ENCODE peak calls at places on chromosomes 4 and X, in seven cellular contexts. H is CD8-positive, alpha-beta T cell; G is brain microvascular endothelial cell; Q is B cell; P is cardiac muscle cell; X is heart right ventricle; Z is GM23338. J is an unnamed sample.

GRCh38 chr4:55941881-55942280 is 6.9 kb upstream of the CEP135 start:
- DNase-seq in H (no peak), G (no peak), Q (no peak), P (no peak), X (no peak), Z (no peak), J (no peak)

GRCh38 chr4:11813951-11814446 is 385.3 kb upstream of the HS3ST1 start:
- DNase-seq in H (no peak), G (no peak), Q (no peak), P (no peak), X (no peak), Z (no peak), J (no peak)

GRCh38 chrX:76643590-76643989 is 216.1 kb downstream of the MAGEE1 start:
- DNase-seq in H (no peak), G (no peak), Q (no peak), P (no peak), X (no peak), Z (no peak), J (no peak)

GRCh38 chr4:1514612-1515011 is 108.4 kb upstream of the NKX1-1 start:
- DNase-seq in H (no peak), G (no peak), Q (no peak), P (no peak), X (no peak), Z (no peak), J (no peak)

GRCh38 chrX:15475021-15475420 is 18.1 kb downstream of the PIR start:
- DNase-seq in H (no peak), G (no peak), Q (no peak), P (peak), X (no peak), Z (no peak), J (no peak)

GRCh38 chrX:123454712-123455431 is 270.8 kb downstream of the GRIA3 start:
- DNase-seq in H (no peak), G (no peak), Q (no peak), P (no peak), X (no peak), Z (no peak), J (no peak)

GRCh38 chrX:115357316-115357715 is 67.8 kb downstream of the LUZP4 start:
- DNase-seq in H (no peak), G (no peak), Q (no peak), P (no peak), X (no peak), Z (no peak), J (no peak)

GRCh38 chr4:34105311-34105710 is 2139.0 kb downstream of the ARAP2 start:
- DNase-seq in H (no peak), G (no peak), Q (no peak), P (peak), X (no peak), Z (no peak), J (no peak)

DNA sequence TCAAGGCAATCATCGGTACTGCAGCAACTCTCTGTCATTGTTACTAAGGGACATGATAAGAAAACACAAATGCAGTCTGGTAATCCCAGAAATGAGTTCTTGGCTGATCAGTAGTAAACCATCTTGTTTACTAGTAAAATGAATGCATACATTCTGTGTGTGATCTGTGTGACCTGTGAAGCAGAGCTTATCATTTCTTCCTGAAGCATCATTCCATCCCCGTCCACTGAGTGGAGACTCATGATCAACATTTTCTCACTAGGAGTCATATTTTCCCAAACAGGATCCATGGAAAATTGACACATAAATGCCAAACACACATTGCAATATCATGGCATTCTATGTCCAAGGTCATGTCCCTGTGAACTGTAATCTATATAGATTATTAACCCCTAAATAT is 226.1 kb downstream of the ANKRD50 start:
- DNase-seq in H (no peak), G (no peak), Q (no peak), P (no peak), X (no peak), Z (no peak), J (no peak)
- TF ChIP-seq CTCF in H (no peak), G (no peak), Q (no peak), P (no peak), X (no peak), Z (peak), J (no peak)

DNA sequence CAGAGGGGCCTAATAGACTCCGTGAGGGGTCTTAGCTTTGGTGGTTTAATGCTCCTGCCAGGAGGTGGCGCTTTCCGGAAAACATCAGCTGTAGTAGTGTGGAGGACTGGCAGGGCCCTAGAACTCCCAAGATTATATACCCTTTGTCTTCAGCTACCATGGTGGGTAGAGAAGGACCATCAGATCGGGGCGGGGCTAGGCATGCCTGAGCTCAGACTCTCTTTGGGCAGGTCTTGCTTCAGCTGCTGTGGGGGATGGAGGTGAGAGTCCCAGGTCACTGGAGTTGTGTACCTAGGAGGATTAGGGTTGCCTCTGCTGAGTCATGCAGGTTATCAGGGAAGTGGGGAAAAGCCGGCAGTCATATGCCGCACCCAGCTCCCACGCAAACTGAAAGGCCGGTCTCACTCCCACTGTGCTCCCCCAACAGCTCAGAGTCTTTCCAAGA is 63.0 kb upstream of the AGA start:
- DNase-seq in H (no peak), G (no peak), Q (no peak), P (no peak), X (no peak), Z (peak), J (no peak)
- TF ChIP-seq CTCF in H (no peak), G (peak), Q (no peak), P (no peak), X (no peak), Z (peak), J (no peak)

GRCh38 chrX:138128025-138128671 is 562.2 kb downstream of the ZIC3 start:
- DNase-seq in H (no peak), G (peak), Q (no peak), P (peak), X (no peak), Z (peak), J (no peak)
- TF ChIP-seq CTCF in H (no peak), G (peak), Q (peak), P (peak), X (peak), Z (peak), J (peak)

GRCh38 chr4:103496800-103497199 is 223.0 kb downstream of the TACR3 start:
- DNase-seq in H (no peak), G (no peak), Q (no peak), P (no peak), X (no peak), Z (no peak), J (no peak)
- TF ChIP-seq CTCF in H (no peak), G (no peak), Q (no peak), P (no peak), X (no peak), Z (no peak), J (no peak)

GRCh38 chr4:8586671-8587468 is 5.7 kb upstream of the CPZ start:
- DNase-seq in H (no peak), G (no peak), Q (no peak), P (no peak), X (no peak), Z (no peak), J (peak)
- TF ChIP-seq CTCF in H (no peak), G (no peak), Q (no peak), P (no peak), X (no peak), Z (peak), J (no peak)

GRCh38 chr4:52234539-52235174 is 183.6 kb downstream of the SPATA18 start:
- DNase-seq in H (no peak), G (peak), Q (no peak), P (peak), X (no peak), Z (peak), J (no peak)
- TF ChIP-seq CTCF in H (no peak), G (no peak), Q (no peak), P (peak), X (peak), Z (peak), J (no peak)